ENCODE peak calls at places on chromosomes 13 and 19, in four cellular contexts. Q is CD8-positive, alpha-beta T cell; F is stomach; M is H9. Z is an unnamed sample. For H3K4me1, the result is how much of the 10 kb centered on the place peaks cover.

GRCh38 chr13:98653471-98653985 is 76.6 kb upstream of the STK24 start:
- DNase-seq in Q (peak), F (peak), M (peak), Z (peak)

GRCh38 chr19:3458229-3458555 is 22.1 kb downstream of the SMIM24 start:
- DNase-seq in Q (no peak), F (no peak), M (no peak), Z (no peak)

GRCh38 chr13:27449081-27449603 is 1.2 kb downstream of the MTIF3 start:
- DNase-seq in Q (no peak), M (no peak), F (no peak), Z (no peak)

GRCh38 chr19:17281391-17282304 is at the start of gene ANKLE1:
- DNase-seq in M (peak), Q (no peak), F (peak), Z (no peak)

GRCh38 chr13:41605319-41606285 is 148.3 kb downstream of the RGCC start:
- DNase-seq in Q (no peak), M (no peak), F (no peak), Z (no peak)

GRCh38 chr19:38522915-38523314 is 89.4 kb downstream of the RYR1 start:
- DNase-seq in Q (no peak), F (no peak), M (no peak), Z (no peak)

GRCh38 chr13:61664821-61665705 is 249.4 kb upstream of the PCDH20 start:
- DNase-seq in M (no peak), F (peak), Q (no peak), Z (peak)

GRCh38 chr19:53812335-53812734 is 11.8 kb downstream of the NLRP12 start:
- DNase-seq in Q (no peak), M (peak), F (no peak), Z (no peak)

GRCh38 chr19:6723108-6723618 is 2.7 kb upstream of the C3 start:
- DNase-seq in F (no peak), Q (no peak), M (no peak), Z (peak)

GRCh38 chr19:48830088-48830487 is 6.2 kb downstream of the HSD17B14 start:
- DNase-seq in M (no peak), F (no peak), Q (no peak), Z (no peak)

GRCh38 chr19:48822514-48822913 is 11.7 kb upstream of the BCAT2 start:
- DNase-seq in F (no peak), Q (no peak), M (no peak), Z (no peak)

GRCh38 chr19:48821633-48822032 is 10.8 kb upstream of the BCAT2 start:
- DNase-seq in F (no peak), M (no peak), Q (no peak), Z (no peak)

GRCh38 chr19:48830965-48831364 is 5.3 kb downstream of the HSD17B14 start:
- DNase-seq in Q (no peak), M (no peak), F (no peak), Z (no peak)

DNA sequence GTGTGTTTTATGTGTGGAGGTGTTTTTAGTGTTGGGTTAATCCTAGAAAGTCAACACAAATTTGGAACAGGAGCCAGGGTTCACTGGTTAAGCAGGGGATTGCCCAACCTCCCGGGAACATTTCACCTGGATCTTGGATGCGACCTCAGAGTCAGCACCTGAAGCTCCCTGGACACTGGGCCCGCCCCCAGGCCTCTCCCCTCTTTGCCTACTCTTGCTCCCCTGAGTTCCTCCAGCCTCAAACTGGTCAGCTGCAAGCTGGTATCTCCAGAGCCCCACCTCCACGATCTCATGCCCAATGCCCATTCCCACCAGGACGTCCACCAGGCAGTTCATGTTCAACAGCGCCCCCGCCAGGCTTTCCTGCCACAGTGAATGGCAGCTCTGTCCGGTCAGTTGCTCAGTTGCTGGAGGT is 9.7 kb downstream of the HSD17B14 start:
- DNase-seq in Q (no peak), F (peak), M (peak), Z (no peak)
- TF ChIP-seq CTCF in Q (no peak), F (no peak), M (peak), Z (peak)

DNA sequence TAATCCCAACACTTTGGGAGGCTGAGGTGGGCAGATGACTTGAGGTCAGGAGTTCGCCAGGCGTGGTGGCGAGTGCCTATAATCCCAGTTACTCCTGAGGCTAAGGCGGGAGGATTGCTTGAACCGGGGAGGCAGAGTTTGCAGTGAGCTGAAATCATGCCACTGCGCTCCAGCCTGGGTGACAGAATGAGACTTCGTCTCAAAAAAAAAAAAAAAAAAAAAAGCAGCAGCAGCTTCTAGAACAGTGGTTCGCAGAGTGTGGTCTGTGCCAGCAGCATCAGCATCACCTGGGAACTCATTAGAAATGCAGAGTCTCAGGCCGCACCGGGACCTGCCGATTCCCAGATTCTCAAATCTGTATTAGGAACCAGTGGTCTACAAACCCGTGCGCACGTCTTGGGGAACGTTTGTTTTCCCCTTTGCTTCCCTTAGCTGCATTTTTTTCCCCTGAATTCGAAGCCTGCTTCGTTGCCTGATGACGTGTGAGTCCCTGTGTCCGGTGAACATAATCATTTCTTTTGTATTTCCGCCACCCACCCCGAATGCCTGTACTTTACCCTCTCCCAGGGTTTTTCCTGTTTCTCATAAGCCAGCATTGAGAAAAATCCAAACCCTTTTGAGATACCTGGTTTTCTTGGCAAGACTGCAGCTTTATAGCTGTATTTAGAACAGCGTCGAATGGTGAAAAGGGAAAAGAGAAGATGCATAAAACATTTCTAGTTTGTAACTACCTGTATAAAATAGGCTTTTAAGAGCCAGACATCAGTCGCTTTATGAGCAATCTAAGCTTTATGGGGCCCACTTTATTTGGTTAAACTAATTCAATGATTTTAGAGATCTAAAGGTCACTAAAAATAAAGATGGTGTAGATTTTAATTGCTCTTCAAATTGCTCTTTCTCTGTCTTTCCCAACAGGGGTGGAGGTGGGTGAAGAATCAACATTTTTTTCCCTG is 49.8 kb downstream of the BICRA start:
- DNase-seq in M (no peak), Q (no peak), F (peak), Z (no peak)
- H3K4me1 ChIP-seq in M (under half), Q (under half), F (half or more), Z (under half)

GRCh38 chr19:45178262-45179062 is at the start of gene BLOC1S3:
- DNase-seq in Q (peak), M (peak), F (peak), Z (peak)
- TF ChIP-seq CTCF in Q (no peak), M (peak), F (no peak), Z (peak)

GRCh38 chr19:15538774-15539173 is 30.4 kb downstream of the CYP4F22 start:
- DNase-seq in Q (no peak), M (no peak), F (no peak), Z (no peak)

GRCh38 chr19:15536350-15536749 is 28.0 kb downstream of the CYP4F22 start:
- DNase-seq in Q (no peak), M (no peak), F (no peak), Z (no peak)

GRCh38 chr19:15534957-15535864 is 26.9 kb downstream of the CYP4F22 start:
- DNase-seq in M (no peak), F (no peak), Q (no peak), Z (no peak)

GRCh38 chr19:15540435-15540834 is 32.1 kb downstream of the CYP4F22 start:
- DNase-seq in M (no peak), Q (no peak), F (no peak), Z (no peak)

DNA sequence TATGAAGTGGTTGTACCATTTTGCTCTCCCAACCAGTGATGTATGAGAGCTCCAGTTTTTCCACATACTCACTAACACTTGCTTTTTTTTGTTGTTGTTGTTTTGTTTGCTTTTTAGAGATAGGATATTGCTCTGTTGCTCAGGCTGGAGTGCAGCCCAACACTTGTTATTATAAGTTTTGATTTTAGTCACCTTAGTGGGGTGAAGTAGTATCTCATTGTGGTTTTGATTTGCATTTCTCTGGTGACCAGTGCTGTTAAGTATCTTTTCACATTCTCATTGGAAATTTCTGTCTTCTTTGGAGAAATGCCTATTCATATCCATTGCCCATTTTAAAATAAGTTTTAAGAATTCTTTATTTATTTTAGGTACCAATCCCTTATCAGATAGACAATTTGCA is 31.3 kb downstream of the CYP4F22 start:
- DNase-seq in F (no peak), M (no peak), Q (no peak), Z (no peak)
- H3K4me1 ChIP-seq in F (under half), M (under half), Q (under half), Z (under half)

GRCh38 chr19:28980236-28980868 is 232.6 kb downstream of the UQCRFS1 start:
- DNase-seq in M (peak), F (no peak), Q (no peak), Z (no peak)
- TF ChIP-seq CTCF in M (peak), F (no peak), Q (no peak), Z (no peak)

GRCh38 chr19:660793-661426 is 2.1 kb downstream of the RNF126 start:
- DNase-seq in M (no peak), F (peak), Q (no peak), Z (no peak)
- H3K4me1 ChIP-seq in M (under half), F (half or more), Q (half or more), Z (under half)

GRCh38 chr19:55704494-55705245 is 29.6 kb downstream of the EPN1 start:
- DNase-seq in Q (no peak), M (no peak), F (no peak), Z (no peak)

GRCh38 chr19:55700813-55701212 is 25.8 kb downstream of the EPN1 start:
- DNase-seq in Q (no peak), M (no peak), F (no peak), Z (no peak)

GRCh38 chr19:55702131-55702627 is 27.2 kb downstream of the EPN1 start:
- DNase-seq in Q (no peak), M (no peak), F (peak), Z (no peak)

GRCh38 chr19:55705972-55706371 is 30.9 kb downstream of the EPN1 start:
- DNase-seq in M (no peak), Q (no peak), F (no peak), Z (no peak)

DNA sequence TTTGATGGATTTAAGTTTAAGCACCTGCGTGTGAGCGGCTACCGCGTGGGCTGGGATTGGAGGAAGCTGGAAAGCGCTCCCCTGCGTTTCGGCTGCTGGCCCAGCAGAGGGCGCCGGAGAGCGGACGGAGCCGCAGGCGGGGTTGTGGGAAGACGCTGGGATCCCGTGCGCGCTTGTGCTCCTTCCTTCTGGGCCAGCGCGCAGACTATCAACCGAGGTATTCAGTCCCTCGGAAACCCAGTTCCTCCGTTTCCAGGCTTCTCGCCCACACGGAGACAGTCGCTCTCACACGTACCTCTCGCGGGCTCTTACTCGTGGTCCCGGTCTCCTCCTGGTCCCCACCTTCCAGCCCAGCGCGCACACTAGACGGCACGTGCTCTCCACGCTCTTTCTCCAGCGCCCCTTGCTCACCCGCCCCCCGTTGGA is 28.8 kb downstream of the EPN1 start:
- DNase-seq in Q (peak), F (peak), M (peak), Z (no peak)
- TF ChIP-seq CTCF in Q (peak), F (no peak), M (peak), Z (peak)

Z was measured in PC-9.